ENCODE peak calls at places on chromosomes 1 and 21, in ten cellular contexts. I, E, Z, H, W, F, A, B, S and M are unnamed samples.

GRCh38 chr1:218384576-218384975 is 39.4 kb downstream of the TGFB2 start:
- DNase-seq in I (peak; percentile 22), E (no peak), Z (peak; percentile 80), H (no peak), W (no peak), F (no peak), A (no peak), B (peak; percentile 63), S (peak; percentile 59), M (no peak)

GRCh38 chr1:80171101-80171500 is 1164.6 kb upstream of the ADGRL4 start:
- DNase-seq in I (no peak), E (no peak), Z (no peak), H (no peak), W (no peak), F (peak; percentile 62), A (no peak), B (peak; percentile 57), S (peak; percentile 17), M (no peak)

GRCh38 chr1:225483818-225484656 is 56.2 kb upstream of the LBR start:
- DNase-seq in I (no peak), E (no peak), Z (no peak), H (no peak), W (no peak), F (no peak), A (no peak), B (no peak), S (no peak), M (no peak)

GRCh38 chr1:176643536-176643935 is 180.6 kb downstream of the PAPPA2 start:
- DNase-seq in I (no peak), E (no peak), Z (peak; percentile 11), H (no peak), W (peak; percentile 35), F (peak; percentile 1), A (no peak), B (peak; percentile 7), S (no peak), M (no peak)

GRCh38 chr1:39632491-39633417 is 6.7 kb downstream of the HEYL start:
- DNase-seq in I (no peak), E (no peak), Z (no peak), H (no peak), W (no peak), F (peak; percentile 70), A (no peak), B (peak; percentile 90), S (peak; percentile 72), M (no peak)

GRCh38 chr1:45095450-45095849 is 83.4 kb downstream of the UROD start:
- DNase-seq in I (no peak), E (no peak), Z (no peak), H (no peak), W (no peak), F (no peak), A (no peak), B (no peak), S (no peak), M (no peak)

GRCh38 chr21:34534522-34534921 is 22.5 kb upstream of the KCNE1 start:
- DNase-seq in I (peak; percentile 86), E (peak; percentile 28), Z (no peak), H (no peak), W (no peak), F (peak; percentile 41), A (no peak), B (no peak), S (no peak), M (no peak)

GRCh38 chr1:195981448-195982139 is 626.6 kb downstream of the KCNT2 start:
- DNase-seq in I (no peak), E (no peak), Z (no peak), H (no peak), W (peak; percentile 14), F (peak; percentile 15), A (no peak), B (peak; percentile 15), S (peak; percentile 56), M (no peak)

GRCh38 chr1:192983349-192983980 is 75.7 kb downstream of the UCHL5 start:
- DNase-seq in I (no peak), E (no peak), Z (no peak), H (no peak), W (no peak), F (no peak), A (no peak), B (no peak), S (no peak), M (no peak)

GRCh38 chr1:204321051-204321450 is 38.7 kb downstream of the PLEKHA6 start:
- DNase-seq in I (no peak), E (no peak), Z (no peak), H (no peak), W (no peak), F (no peak), A (no peak), B (no peak), S (no peak), M (no peak)

GRCh38 chr1:24905979-24906720 is 23.9 kb downstream of the RUNX3 start:
- DNase-seq in I (no peak), E (no peak), Z (no peak), H (no peak), W (no peak), F (no peak), A (no peak), B (no peak), S (no peak), M (no peak)

GRCh38 chr1:37561794-37562132 is 5.0 kb downstream of the DNALI1 start:
- DNase-seq in I (peak; percentile 49), E (peak; percentile 27), Z (no peak), H (no peak), W (no peak), F (peak; percentile 29), A (peak; percentile 33), B (peak; percentile 41), S (peak; percentile 27), M (no peak)

GRCh38 chr1:112718691-112719418 is 3.7 kb upstream of the PPM1J start:
- DNase-seq in I (peak; percentile 70), E (no peak), Z (no peak), H (no peak), W (no peak), F (peak; percentile 72), A (peak; percentile 62), B (peak; percentile 96), S (peak; percentile 63), M (peak; percentile 59)

GRCh38 chr1:62269439-62269838 is 49.8 kb downstream of the KANK4 start:
- DNase-seq in I (no peak), E (no peak), Z (no peak), H (no peak), W (no peak), F (no peak), A (no peak), B (no peak), S (no peak), M (no peak)

GRCh38 chr1:211828584-211829342 is 1.8 kb downstream of the LPGAT1 start:
- DNase-seq in I (peak; percentile 11), E (peak; percentile 5), Z (no peak), H (no peak), W (no peak), F (peak; percentile 5), A (no peak), B (no peak), S (no peak), M (no peak)
- H3K4me3 ChIP-seq in I (peak overlapping the region; percentile 72), E (peak overlapping the region; percentile 81), Z (peak overlapping the region; percentile 57), H (peak overlapping the region; percentile 96), W (peak overlapping the region; percentile 46), F (peak overlapping the region; percentile 68), A (no peak overlapping the region), B (peak overlapping the region; percentile 84), S (peak overlapping the region; percentile 67), M (peak overlapping the region; percentile 78)

GRCh38 chr1:11280719-11281376 is 7.8 kb downstream of the UBIAD1 start:
- DNase-seq in I (no peak), E (no peak), Z (no peak), H (no peak), W (no peak), F (no peak), A (peak; percentile 39), B (no peak), S (no peak), M (no peak)
- H3K4me3 ChIP-seq in I (no peak overlapping the region), E (no peak overlapping the region), Z (no peak overlapping the region), H (no peak overlapping the region), W (no peak overlapping the region), F (no peak overlapping the region), A (no peak overlapping the region), B (no peak overlapping the region), S (no peak overlapping the region), M (no peak overlapping the region)

GRCh38 chr1:23477359-23478144 is 6.4 kb downstream of the ASAP3 start:
- DNase-seq in I (no peak), E (no peak), Z (no peak), H (no peak), W (no peak), F (no peak), A (no peak), B (no peak), S (no peak), M (no peak)

GRCh38 chr1:23473037-23473800 is 10.8 kb downstream of the ASAP3 start:
- DNase-seq in I (no peak), E (peak; percentile 74), Z (no peak), H (no peak), W (peak; percentile 57), F (no peak), A (no peak), B (peak; percentile 71), S (peak; percentile 47), M (no peak)

GRCh38 chr1:23475641-23476040 is 8.3 kb downstream of the ASAP3 start:
- DNase-seq in I (no peak), E (no peak), Z (no peak), H (no peak), W (no peak), F (peak; percentile 75), A (no peak), B (peak; percentile 64), S (peak; percentile 56), M (no peak)

GRCh38 chr1:23472351-23473036 is 11.5 kb downstream of the ASAP3 start:
- DNase-seq in I (no peak), E (peak; percentile 41), Z (no peak), H (no peak), W (no peak), F (no peak), A (no peak), B (no peak), S (no peak), M (no peak)

GRCh38 chr1:23475134-23475628 is 8.8 kb downstream of the ASAP3 start:
- DNase-seq in I (no peak), E (no peak), Z (peak; percentile 86), H (no peak), W (peak; percentile 51), F (peak; percentile 92), A (no peak), B (peak; percentile 88), S (peak; percentile 95), M (no peak)
- H3K4me3 ChIP-seq in I (no peak overlapping the region), E (no peak overlapping the region), Z (no peak overlapping the region), H (no peak overlapping the region), W (no peak overlapping the region), F (no peak overlapping the region), A (no peak overlapping the region), B (no peak overlapping the region), S (no peak overlapping the region), M (no peak overlapping the region)

DNA sequence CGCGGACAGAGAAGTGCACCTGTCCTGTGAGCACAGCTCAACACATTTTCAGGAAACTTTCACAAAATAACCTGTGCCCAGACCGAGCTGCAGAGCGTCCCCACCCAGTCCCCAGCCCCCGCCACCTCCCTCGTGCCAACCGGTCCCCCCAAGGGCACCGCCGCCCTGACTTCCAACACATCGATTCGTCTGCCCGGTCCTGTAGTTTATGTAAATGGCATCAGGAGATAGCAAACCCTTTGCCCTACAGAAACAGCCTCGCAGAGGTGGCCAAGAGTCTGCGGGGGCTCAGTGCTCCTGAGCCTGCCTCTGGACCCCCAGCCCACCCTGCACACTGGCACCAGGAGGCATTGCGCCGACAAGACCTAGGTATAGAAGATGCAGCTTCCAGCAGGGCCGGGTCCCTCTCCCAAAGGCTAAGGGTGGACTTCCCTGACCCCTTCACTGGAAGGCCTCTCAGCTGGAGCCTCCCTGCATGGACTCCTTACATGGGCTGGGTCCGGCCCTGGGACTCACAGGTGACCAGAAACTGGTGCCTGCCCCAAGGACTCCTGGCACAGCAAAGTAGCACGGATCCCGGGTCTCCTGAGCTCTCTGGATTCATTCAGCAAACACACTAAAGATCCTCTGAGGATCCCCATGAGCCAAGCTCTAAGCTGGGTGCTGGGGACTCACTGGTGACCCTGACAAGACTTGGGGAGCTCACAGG is 6.6 kb upstream of the PLEKHG5 start:
- DNase-seq in I (no peak), E (no peak), Z (no peak), H (no peak), W (no peak), F (no peak), A (no peak), B (no peak), S (no peak), M (no peak)
- H3K4me3 ChIP-seq in I (peak overlapping the region; percentile 54), E (peak overlapping the region; percentile 66), Z (peak overlapping the region; percentile 47), H (peak overlapping the region; percentile 63), W (peak overlapping the region; percentile 64), F (peak overlapping the region; percentile 73), A (peak overlapping the region; percentile 23), B (peak overlapping the region; percentile 81), S (peak overlapping the region; percentile 64), M (peak overlapping the region; percentile 59)